ENCODE peak calls at places on chromosomes 7 and 10, in five cellular contexts. A, V, M, B and X are unnamed samples.

GRCh38 chr10:72292223-72292691 is 18.5 kb downstream of the DDIT4 start:
- DNase-seq in A (no peak), V (no peak), M (peak; percentile 52), B (peak; percentile 9), X (peak; percentile 73)

GRCh38 chr7:5550831-5551230 is 127.2 kb upstream of the TNRC18 start:
- DNase-seq in A (no peak), V (no peak), M (no peak), B (no peak), X (no peak)

GRCh38 chr10:29316308-29317026 is 27.6 kb downstream of the LYZL1 start:
- DNase-seq in A (no peak), V (no peak), M (no peak), B (no peak), X (no peak)

GRCh38 chr7:5695037-5695708 is 86.3 kb downstream of the RNF216 start:
- DNase-seq in A (peak; percentile 59), V (peak; percentile 63), M (no peak), B (peak; percentile 81), X (no peak)

GRCh38 chr10:5092375-5092774 is 1.8 kb upstream of the AKR1C3 start:
- DNase-seq in A (no peak), V (no peak), M (no peak), B (no peak), X (no peak)

GRCh38 chr10:58335306-58336005 is 650 bp downstream of the UBE2D1 start:
- DNase-seq in A (no peak), V (peak; percentile 86), M (peak; percentile 26), B (no peak), X (peak; percentile 39)

GRCh38 chr10:121639416-121639815 is 41.2 kb upstream of the FGFR2 start:
- DNase-seq in A (no peak), V (no peak), M (no peak), B (no peak), X (no peak)

GRCh38 chr7:13411641-13412040 is 577.8 kb downstream of the ETV1 start:
- DNase-seq in A (no peak), V (no peak), M (no peak), B (no peak), X (no peak)

GRCh38 chr7:45239486-45239885 is 81.9 kb downstream of the RAMP3 start:
- DNase-seq in A (no peak), V (no peak), M (no peak), B (no peak), X (no peak)

GRCh38 chr10:131924982-131925649 is 24.3 kb downstream of the PPP2R2D start:
- DNase-seq in A (no peak), V (no peak), M (no peak), B (no peak), X (no peak)

DNA sequence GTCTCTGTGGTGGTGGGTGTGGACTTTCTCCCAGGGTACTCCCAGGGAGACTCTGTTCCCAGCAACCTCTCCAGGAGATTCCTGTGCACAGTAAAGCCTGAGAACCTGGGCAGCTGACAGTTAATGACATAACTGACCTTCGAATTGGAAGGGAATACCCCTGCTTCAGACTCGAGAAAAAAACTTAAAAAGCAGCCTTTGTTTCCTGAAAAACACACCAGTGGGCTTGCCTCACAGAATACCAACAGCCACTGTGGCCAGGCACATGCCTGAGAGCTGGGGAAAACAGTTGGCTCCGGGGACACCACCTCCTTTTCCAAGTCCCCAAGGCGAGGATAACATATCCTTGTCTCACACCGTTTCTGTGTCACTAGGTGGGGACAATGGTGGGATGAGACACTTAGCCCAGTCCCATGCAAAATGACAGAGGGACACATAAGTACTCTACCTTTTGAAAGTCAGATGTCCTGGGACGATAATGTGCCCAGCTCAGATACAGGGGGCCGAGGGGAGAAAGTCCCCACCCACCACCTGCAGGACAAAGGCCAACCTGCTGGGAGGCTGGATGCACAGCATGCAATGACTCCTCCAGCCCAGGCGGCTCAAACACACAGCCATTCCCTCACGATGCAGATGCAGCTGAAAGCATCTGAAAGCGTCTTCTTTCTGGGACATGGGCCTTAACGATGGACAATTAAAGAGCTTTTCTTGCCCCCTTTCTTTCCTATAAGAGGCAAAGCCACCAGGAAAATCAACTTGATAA is 65.6 kb downstream of the HIPK2 start:
- DNase-seq in A (no peak), V (no peak), M (no peak), B (no peak), X (no peak)
- H3K27ac ChIP-seq in A (no peak overlapping the region), V (peak overlapping the region; percentile 20), M (no peak overlapping the region), B (no peak overlapping the region), X (no peak overlapping the region)

DNA sequence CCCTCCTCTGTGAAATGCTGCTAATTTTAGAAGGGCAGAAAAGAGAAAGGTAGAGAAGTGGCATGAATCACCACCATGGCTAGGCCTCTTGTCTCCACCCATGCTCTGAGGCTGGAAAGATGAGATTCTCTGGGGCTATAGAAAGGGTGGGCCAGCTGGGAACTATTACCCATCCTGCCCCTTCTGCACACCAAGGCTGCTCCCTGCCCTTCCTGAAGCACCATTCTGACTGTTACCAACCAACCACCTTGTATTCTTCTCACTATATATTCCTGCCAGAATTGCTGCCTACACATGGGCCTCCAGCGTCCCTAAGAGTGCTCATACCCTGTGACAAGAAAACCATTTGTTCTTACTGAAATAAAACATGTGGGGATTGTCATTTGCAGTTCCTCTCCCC is 11.4 kb upstream of the DLX6 start:
- DNase-seq in A (no peak), V (no peak), M (no peak), B (no peak), X (no peak)
- H3K27me3 ChIP-seq in A (peaks cover 48% of the 10 kb centered on the region), V (peaks cover 99% of the 10 kb centered on the region), M (peaks cover 100% of the 10 kb centered on the region), B (peaks cover 55% of the 10 kb centered on the region), X (peaks cover 77% of the 10 kb centered on the region)

DNA sequence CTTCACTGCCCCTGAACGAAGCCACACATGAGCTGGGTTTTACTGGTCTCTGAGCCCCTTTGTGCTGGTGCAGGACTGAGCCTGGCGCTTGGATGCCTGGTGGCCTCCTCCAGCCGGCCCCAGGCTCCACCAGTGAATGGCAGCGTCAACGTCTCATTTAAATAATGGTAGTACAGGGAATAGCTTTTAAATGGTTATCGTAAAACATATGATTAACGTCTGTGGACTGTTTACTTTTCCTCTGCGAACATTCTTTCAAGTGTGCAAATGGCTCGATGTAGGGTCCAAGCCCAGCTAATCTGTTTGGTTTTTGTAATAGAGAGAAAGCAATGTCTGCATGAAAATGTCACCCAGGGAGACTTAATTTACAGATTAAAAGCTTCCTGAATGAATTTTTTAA is 192.6 kb downstream of the TCF7L2 start:
- DNase-seq in A (no peak), V (no peak), M (no peak), B (no peak), X (no peak)
- H3K36me3 ChIP-seq in A (no peaks in the 10 kb centered on the region), V (no peaks in the 10 kb centered on the region), M (peaks cover 61% of the 10 kb centered on the region), B (no peaks in the 10 kb centered on the region), X (peaks cover 11% of the 10 kb centered on the region)

GRCh38 chr7:26052721-26053120 is 99.3 kb upstream of the NFE2L3 start:
- DNase-seq in A (no peak), V (no peak), M (no peak), B (no peak), X (no peak)
- H3K27ac ChIP-seq in A (no peak overlapping the region), V (no peak overlapping the region), M (no peak overlapping the region), B (no peak overlapping the region), X (no peak overlapping the region)

GRCh38 chr7:25967278-25968204 is 184.5 kb upstream of the NFE2L3 start:
- DNase-seq in A (no peak), V (no peak), M (no peak), B (peak; percentile 5), X (no peak)
- H3K27me3 ChIP-seq in A (no peaks in the 10 kb centered on the region), V (no peaks in the 10 kb centered on the region), M (peaks cover 33% of the 10 kb centered on the region), B (no peaks in the 10 kb centered on the region), X (no peaks in the 10 kb centered on the region)

GRCh38 chr10:13329565-13329964 is 18.5 kb downstream of the SEPHS1 start:
- DNase-seq in A (no peak), V (peak; percentile 12), M (no peak), B (no peak), X (no peak)

GRCh38 chr10:13331641-13332040 is 16.5 kb downstream of the SEPHS1 start:
- DNase-seq in A (no peak), V (no peak), M (no peak), B (no peak), X (no peak)

GRCh38 chr10:13327516-13327915 is 20.6 kb downstream of the SEPHS1 start:
- DNase-seq in A (no peak), V (peak; percentile 48), M (no peak), B (no peak), X (no peak)

GRCh38 chr10:13328588-13328987 is 19.5 kb downstream of the SEPHS1 start:
- DNase-seq in A (no peak), V (peak; percentile 25), M (no peak), B (no peak), X (no peak)

DNA sequence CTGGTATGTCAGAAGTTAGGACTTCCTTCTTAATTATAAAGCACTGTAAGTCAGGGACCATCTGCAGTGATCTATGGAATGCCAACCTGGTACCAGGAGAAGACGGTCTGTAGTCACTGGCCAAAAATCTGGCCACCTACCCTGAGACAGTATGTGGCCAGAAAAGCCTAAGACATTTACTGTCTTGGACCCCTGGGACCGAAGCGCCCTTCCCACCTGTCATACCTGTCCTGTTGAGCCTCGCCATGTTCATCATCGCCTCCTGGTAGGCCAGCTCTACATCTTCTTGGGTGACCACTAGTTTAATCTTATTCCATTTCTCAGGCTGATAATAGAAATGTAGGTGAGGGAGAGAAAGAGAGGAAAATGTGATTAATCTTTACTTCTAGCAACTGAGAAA is 20.0 kb downstream of the SEPHS1 start:
- DNase-seq in A (no peak), V (peak; percentile 19), M (no peak), B (no peak), X (no peak)
- H3K36me3 ChIP-seq in A (peaks cover 64% of the 10 kb centered on the region), V (peaks cover 5% of the 10 kb centered on the region), M (peaks cover 100% of the 10 kb centered on the region), B (peaks cover 41% of the 10 kb centered on the region), X (no peaks in the 10 kb centered on the region)

GRCh38 chr10:79201706-79202105 is 132.9 kb downstream of the ZMIZ1 start:
- DNase-seq in A (no peak), V (no peak), M (no peak), B (no peak), X (no peak)
- H3K27ac ChIP-seq in A (no peak overlapping the region), V (no peak overlapping the region), M (no peak overlapping the region), B (no peak overlapping the region), X (no peak overlapping the region)